ENCODE peak calls at places on chromosomes 7 and 10, in four cellular contexts. J is tibial nerve, R is H1, Z is upper lobe of left lung. I is an unnamed sample.

GRCh38 chr10:52772623-52773022 is at the start of gene MBL2:
- DNase-seq in J (no peak), R (no peak), Z (no peak), I (no peak)

GRCh38 chr7:2106506-2106905 is 126.2 kb downstream of the MAD1L1 start:
- DNase-seq in J (no peak), R (no peak), Z (peak), I (no peak)

GRCh38 chr10:112955736-112956421 is 5.8 kb downstream of the TCF7L2 start:
- DNase-seq in J (no peak), R (no peak), Z (no peak), I (no peak)

GRCh38 chr7:146961617-146962016 is 845.0 kb downstream of the CNTNAP2 start:
- DNase-seq in J (no peak), R (no peak), Z (no peak), I (no peak)

GRCh38 chr10:51700228-51700835 is 937 bp upstream of the CSTF2T start:
- DNase-seq in J (peak), R (no peak), Z (no peak), I (peak)

GRCh38 chr10:60846173-60846572 is 67.9 kb downstream of the CDK1 start:
- DNase-seq in J (no peak), R (no peak), Z (no peak), I (no peak)

GRCh38 chr7:124702385-124702784 is 63.2 kb downstream of the GPR37 start:
- DNase-seq in J (no peak), R (no peak), Z (no peak), I (no peak)

GRCh38 chr7:99000196-99000903 is 122.0 kb downstream of the TRRAP start:
- DNase-seq in J (no peak), R (no peak), Z (no peak), I (no peak)

GRCh38 chr7:92988051-92988450 is 129.7 kb downstream of the SAMD9 start:
- DNase-seq in J (peak), R (no peak), Z (no peak), I (no peak)

GRCh38 chr7:613442-614140 is 93.9 kb upstream of the PDGFA start:
- DNase-seq in J (no peak), R (no peak), Z (no peak), I (no peak)

GRCh38 chr10:128545216-128545615 is 419.0 kb upstream of the MKI67 start:
- DNase-seq in J (no peak), R (no peak), Z (peak), I (no peak)

GRCh38 chr7:121459148-121459547 is 63.0 kb upstream of the FAM3C start:
- DNase-seq in J (no peak), R (no peak), Z (no peak), I (no peak)

GRCh38 chr7:111937164-111937563 is 269.0 kb downstream of the DOCK4 start:
- DNase-seq in J (no peak), R (no peak), Z (no peak), I (no peak)

DNA sequence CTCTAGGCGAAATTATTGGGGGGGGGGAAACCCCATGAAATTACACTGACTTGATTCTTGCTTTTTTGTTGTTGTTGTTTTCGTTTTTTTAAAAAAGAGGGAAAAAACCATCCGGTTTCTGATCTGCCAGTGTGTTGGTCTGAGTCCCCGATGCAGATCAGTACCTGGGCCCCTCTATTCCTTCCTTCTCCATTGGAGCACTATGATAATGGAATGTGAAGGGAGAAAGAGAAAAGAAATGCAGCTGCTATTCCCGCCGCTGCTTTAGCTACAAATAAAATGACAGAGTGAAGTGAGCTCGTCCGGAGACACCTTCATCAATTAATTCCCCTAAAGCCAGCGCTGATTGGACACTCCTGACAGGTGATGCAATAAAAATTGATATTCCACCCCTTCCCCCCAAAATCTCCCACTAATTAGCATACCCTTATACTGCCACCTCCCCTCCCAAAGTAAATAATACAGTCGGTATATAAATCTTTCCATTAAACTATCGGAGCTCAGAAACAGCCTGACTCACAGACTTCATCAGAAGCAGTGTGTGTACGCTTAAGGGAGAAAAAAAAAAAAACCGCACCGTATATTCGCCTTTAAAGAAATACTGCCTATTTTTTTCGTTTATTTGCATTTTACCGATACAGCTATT is 7.4 kb downstream of the SKIDA1 start:
- DNase-seq in J (no peak), R (no peak), Z (no peak), I (no peak)
- TF ChIP-seq EP300 in J (no peak), R (no peak), Z (no peak), I (no peak)

GRCh38 chr10:44801383-44802327 is 109.5 kb upstream of the TMEM72 start:
- DNase-seq in J (peak), R (no peak), Z (peak), I (peak)
- TF ChIP-seq EP300 in J (no peak), R (no peak), Z (no peak), I (no peak)

GRCh38 chr10:71157435-71157834 is 54.9 kb upstream of the UNC5B start:
- DNase-seq in J (no peak), R (no peak), Z (no peak), I (no peak)

GRCh38 chr10:71158902-71159301 is 53.5 kb upstream of the UNC5B start:
- DNase-seq in J (no peak), R (no peak), Z (no peak), I (no peak)

GRCh38 chr10:71156436-71156835 is 55.9 kb upstream of the UNC5B start:
- DNase-seq in J (no peak), R (no peak), Z (no peak), I (no peak)

GRCh38 chr10:71159892-71160291 is 52.5 kb upstream of the UNC5B start:
- DNase-seq in J (no peak), R (no peak), Z (no peak), I (no peak)

GRCh38 chr10:71158251-71158650 is 54.1 kb upstream of the UNC5B start:
- DNase-seq in J (no peak), R (no peak), Z (no peak), I (no peak)
- TF ChIP-seq EP300 in J (no peak), R (no peak), Z (no peak), I (no peak)

GRCh38 chr10:16867556-16867955 is 50.3 kb upstream of the RSU1 start:
- DNase-seq in J (no peak), R (no peak), Z (no peak), I (no peak)
- TF ChIP-seq EP300 in J (no peak), R (no peak), Z (no peak), I (no peak)

GRCh38 chr10:30171601-30172000 is 112.2 kb upstream of the JCAD start:
- DNase-seq in J (no peak), R (no peak), Z (no peak), I (no peak)
- TF ChIP-seq EP300 in J (no peak), R (no peak), Z (no peak), I (no peak)

DNA sequence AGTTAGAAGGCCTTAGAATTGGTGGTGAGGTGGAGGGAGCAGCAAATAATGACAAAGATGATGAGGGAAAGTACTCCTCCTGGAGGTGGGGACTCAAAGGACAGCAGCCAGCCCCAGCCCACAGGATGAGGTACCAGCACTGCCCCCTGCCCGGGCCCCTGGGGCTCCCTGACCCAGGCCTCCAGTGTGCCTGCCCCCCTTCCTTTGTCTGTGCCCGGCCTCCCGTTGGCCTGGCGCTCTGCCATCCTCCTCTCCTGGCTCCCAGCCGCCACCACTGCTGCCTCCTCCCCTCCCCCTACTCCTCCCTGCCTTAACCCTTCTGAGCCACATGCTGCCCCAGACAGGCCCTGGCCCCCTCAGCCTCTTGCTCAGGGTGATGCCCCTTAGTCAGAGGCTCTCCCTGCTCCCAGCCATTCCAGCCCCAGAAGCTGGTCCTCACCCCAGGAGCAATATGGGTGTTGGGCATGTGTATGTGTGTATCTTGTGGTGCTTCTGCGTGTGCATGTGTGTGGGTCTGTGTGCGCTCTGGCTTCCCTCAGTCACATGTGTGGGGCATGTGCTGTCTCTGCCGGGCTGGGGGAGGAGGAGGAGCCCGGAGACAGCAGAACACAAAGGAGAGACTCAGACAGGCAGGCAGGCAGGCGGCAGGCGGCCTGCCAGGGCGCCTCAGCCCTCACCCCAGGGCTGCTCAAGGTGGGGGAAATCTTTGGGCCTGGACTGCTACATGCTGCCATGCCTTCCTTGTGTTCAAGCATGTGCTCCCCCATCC is 2.6 kb downstream of the LDB1 start:
- DNase-seq in J (peak), R (peak), Z (peak), I (peak)
- TF ChIP-seq EP300 in J (peak), R (no peak), Z (no peak), I (no peak)

DNA sequence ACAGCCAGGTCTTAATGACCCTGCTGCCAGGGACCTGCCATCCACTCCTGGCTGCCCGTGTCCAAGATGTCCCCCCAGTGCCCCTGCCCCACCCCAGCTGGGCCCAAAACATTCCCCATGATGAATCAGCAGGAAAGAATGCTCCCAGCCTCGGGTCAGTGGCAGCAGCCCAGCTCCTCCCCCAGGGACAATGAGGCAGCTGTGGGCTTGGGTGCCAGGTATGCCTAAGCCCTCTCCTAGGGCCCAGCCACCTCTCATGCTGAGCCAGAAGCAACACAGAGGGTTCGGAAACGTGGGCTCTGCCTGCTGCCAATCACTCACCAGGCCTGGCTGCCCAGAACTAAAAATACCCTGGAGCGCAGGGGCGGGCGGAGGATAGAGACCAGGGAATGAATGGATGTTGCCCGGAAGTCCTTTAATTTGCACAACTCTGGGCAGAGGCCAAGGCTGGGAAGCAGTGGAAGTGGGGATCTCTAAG is 1.5 kb upstream of the LOXL4 start:
- DNase-seq in J (peak), R (no peak), Z (no peak), I (peak)
- TF ChIP-seq EP300 in J (no peak), R (no peak), Z (no peak), I (no peak)

GRCh38 chr7:130476287-130477001 is 15.4 kb upstream of the MEST start:
- DNase-seq in J (no peak), R (no peak), Z (no peak), I (no peak)
- TF ChIP-seq EP300 in J (no peak), R (no peak), Z (no peak), I (no peak)

GRCh38 chr7:134458806-134459698 is at the start of gene AKR1B1:
- DNase-seq in J (peak), R (peak), Z (peak), I (peak)
- TF ChIP-seq EP300 in J (peak), R (peak), Z (no peak), I (no peak)

DNA sequence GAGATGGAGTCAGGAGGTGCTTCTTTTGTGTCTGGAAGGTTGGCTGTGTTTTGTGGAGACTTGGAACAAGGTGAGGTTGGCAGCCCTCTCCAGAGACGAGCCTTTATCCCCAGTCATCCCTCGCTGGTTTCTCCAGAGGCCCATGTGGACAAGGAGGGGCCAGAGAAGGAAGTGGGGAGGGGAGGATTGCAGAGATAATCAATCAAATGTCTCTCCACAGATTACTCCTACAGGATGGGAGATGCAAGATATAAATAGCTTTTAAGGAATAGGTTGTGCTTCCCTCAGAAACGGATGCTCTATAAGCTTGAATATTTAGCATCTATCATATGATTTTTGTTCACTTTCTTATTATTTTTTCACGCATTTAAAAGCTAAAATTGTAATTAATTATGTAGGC is 70.4 kb upstream of the VWDE start:
- DNase-seq in J (no peak), R (no peak), Z (no peak), I (no peak)
- TF ChIP-seq EP300 in J (no peak), R (no peak), Z (no peak), I (no peak)